ENCODE peak calls at places on chromosomes 4 and X, in four cellular contexts. H, T, I and R are unnamed samples.

GRCh38 chrX:35841872-35842271 is 43.7 kb downstream of the MAGEB16 start:
- DNase-seq in H (no peak), T (no peak), I (no peak), R (no peak)

GRCh38 chr4:122329876-122330595 is 48.8 kb upstream of the ADAD1 start:
- DNase-seq in H (no peak), T (no peak), I (no peak), R (no peak)

GRCh38 chrX:39808471-39808917 is 289.3 kb downstream of the BCOR start:
- DNase-seq in H (no peak), T (peak; percentile 66), I (no peak), R (no peak)

GRCh38 chr4:147811878-147812277 is 80.0 kb downstream of the ARHGAP10 start:
- DNase-seq in H (no peak), T (no peak), I (no peak), R (no peak)

GRCh38 chr4:53682196-53682595 is 90.9 kb upstream of the LNX1 start:
- DNase-seq in H (no peak), T (no peak), I (no peak), R (no peak)

GRCh38 chrX:17375361-17375630 is 296 bp downstream of the NHS start:
- DNase-seq in H (no peak), T (peak; percentile 49), I (no peak), R (no peak)

GRCh38 chrX:1420371-1420770 is 28.5 kb upstream of the SLC25A6 start:
- DNase-seq in H (no peak), T (no peak), I (no peak), R (no peak)

GRCh38 chrX:373641-374471 is 12.9 kb downstream of the PPP2R3B start:
- DNase-seq in H (no peak), T (no peak), I (peak; percentile 44), R (no peak)

GRCh38 chrX:49230500-49231232 is 2.5 kb downstream of the CACNA1F start:
- DNase-seq in H (peak; percentile 16), T (peak; percentile 58), I (peak; percentile 22), R (peak; percentile 30)

GRCh38 chr4:7134737-7135388 is 57.5 kb upstream of the SORCS2 start:
- DNase-seq in H (no peak), T (peak; percentile 75), I (peak; percentile 53), R (peak; percentile 77)

GRCh38 chr4:78862314-78862737 is 76.9 kb downstream of the PAQR3 start:
- DNase-seq in H (no peak), T (no peak), I (no peak), R (no peak)

GRCh38 chr4:94536049-94536448 is 84.3 kb downstream of the PDLIM5 start:
- DNase-seq in H (no peak), T (no peak), I (no peak), R (no peak)
- H3K4me1 ChIP-seq in H (peaks cover 100% of the 10 kb centered on the region), T (peaks cover 4% of the 10 kb centered on the region), I (peaks cover 82% of the 10 kb centered on the region), R (no peaks in the 10 kb centered on the region)

GRCh38 chr4:113761682-113762060 is at the start of gene CAMK2D:
- DNase-seq in H (peak; percentile 9), T (peak; percentile 94), I (peak; percentile 91), R (peak; percentile 89)
- TF ChIP-seq POLR2A in H (no peak), T (peak; percentile 15), I (peak; percentile 60), R (peak; percentile 61)

DNA sequence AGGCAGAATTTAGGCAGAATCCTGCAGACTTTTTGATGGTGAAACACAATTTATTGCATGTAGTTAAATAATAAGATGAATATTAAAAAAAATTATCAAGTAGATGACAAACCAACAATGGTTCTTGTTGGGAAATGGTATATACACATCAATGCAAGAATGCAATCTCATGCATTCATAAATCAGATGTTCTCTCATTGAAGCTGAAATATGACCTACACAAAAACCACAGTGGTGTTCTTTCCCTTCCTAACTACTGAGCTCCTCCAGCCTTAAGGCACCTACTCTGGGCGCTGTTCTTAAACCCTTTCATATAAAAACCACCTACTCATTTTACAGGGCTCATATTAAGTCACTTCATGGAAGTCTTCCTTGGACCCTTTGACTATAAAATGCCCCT is 64.1 kb downstream of the ANTXR2 start:
- DNase-seq in H (no peak), T (no peak), I (no peak), R (no peak)
- H3K4me1 ChIP-seq in H (peaks cover 27% of the 10 kb centered on the region), T (no peaks in the 10 kb centered on the region), I (no peaks in the 10 kb centered on the region), R (peaks cover 3% of the 10 kb centered on the region)

GRCh38 chrX:87728459-87728858 is 210.9 kb downstream of the KLHL4 start:
- DNase-seq in H (no peak), T (no peak), I (no peak), R (no peak)

GRCh38 chrX:87732133-87732532 is 214.5 kb downstream of the KLHL4 start:
- DNase-seq in H (no peak), T (no peak), I (no peak), R (no peak)

GRCh38 chrX:87727615-87728014 is 210.0 kb downstream of the KLHL4 start:
- DNase-seq in H (no peak), T (no peak), I (no peak), R (no peak)

DNA sequence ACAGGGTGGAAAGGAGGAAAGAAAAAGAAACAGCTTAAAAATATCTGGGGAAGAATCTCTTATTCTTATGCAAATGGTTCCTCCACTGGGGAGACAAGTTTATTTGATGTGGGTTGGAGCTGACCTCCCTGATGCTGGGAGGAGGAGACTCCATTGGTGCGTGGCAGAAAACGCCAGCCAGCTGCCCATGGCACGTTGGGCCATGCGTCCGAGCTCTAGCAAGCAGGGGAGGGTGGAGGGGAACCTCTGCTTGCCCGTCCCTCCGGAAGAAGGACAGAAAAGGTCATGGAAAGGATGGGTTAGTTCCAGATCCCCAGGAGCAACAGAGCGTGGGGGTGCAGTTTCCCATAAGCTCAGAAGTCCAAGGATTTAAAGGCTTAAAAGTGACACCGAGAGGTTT is 210.4 kb downstream of the KLHL4 start:
- DNase-seq in H (no peak), T (no peak), I (no peak), R (no peak)
- TF ChIP-seq POLR2A in H (no peak), T (no peak), I (no peak), R (no peak)

GRCh38 chr4:8205749-8206611 is 6.9 kb downstream of the SH3TC1 start:
- DNase-seq in H (no peak), T (no peak), I (no peak), R (no peak)
- H3K4me1 ChIP-seq in H (peaks cover 50% of the 10 kb centered on the region), T (no peaks in the 10 kb centered on the region), I (no peaks in the 10 kb centered on the region), R (no peaks in the 10 kb centered on the region)

GRCh38 chr4:3433138-3433869 is 8.5 kb upstream of the HGFAC start:
- DNase-seq in H (no peak), T (no peak), I (no peak), R (no peak)

GRCh38 chr4:3434891-3435683 is 6.7 kb upstream of the HGFAC start:
- DNase-seq in H (no peak), T (no peak), I (no peak), R (no peak)

GRCh38 chr4:3430524-3430923 is 11.2 kb upstream of the HGFAC start:
- DNase-seq in H (no peak), T (no peak), I (no peak), R (no peak)

GRCh38 chr4:3431446-3431993 is 10.2 kb upstream of the HGFAC start:
- DNase-seq in H (no peak), T (no peak), I (no peak), R (no peak)

DNA sequence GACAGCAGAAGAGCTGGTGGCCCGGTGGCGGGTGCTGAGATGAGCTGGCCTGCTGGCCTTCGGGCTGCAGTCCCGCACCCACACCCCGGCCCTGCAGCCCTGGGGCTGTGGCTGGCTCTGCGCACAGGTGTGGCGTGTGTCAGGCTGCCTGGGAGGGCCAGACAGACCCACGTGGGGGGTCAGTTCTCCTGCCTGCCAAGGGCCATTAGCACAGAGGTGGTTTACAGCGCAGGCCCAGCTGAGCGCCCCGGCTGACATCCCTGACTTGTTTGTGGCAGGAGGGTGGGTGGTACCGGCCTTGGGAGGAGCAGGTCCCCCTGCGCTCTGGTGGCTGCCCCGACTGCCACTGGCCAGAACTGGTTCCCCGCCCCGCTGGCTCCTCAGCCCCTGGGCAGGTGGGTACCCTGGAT is 9.4 kb upstream of the HGFAC start:
- DNase-seq in H (no peak), T (no peak), I (no peak), R (no peak)
- TF ChIP-seq POLR2A in H (no peak), T (no peak), I (no peak), R (no peak)

DNA sequence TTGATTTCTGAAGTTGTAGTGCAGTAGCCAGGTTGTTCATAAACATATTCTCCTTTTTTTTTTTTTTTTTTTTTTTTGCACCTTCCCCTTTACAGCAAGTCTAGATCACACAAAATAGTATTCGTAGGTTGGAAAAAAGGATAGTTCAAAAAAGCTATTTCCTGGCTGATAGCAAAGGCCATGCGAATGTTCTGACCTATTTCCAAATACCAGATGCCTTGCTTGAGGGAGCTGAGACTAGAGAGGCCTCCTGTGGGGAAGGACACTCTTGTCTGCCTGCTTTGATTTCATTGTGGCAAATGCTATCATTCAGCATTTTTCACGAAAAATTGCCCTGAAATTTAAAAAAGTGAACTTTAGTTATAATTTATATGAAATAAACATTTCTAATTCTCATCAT is 111.4 kb downstream of the MAD2L1 start:
- DNase-seq in H (no peak), T (no peak), I (no peak), R (no peak)
- H3K4me1 ChIP-seq in H (no peaks in the 10 kb centered on the region), T (no peaks in the 10 kb centered on the region), I (no peaks in the 10 kb centered on the region), R (no peaks in the 10 kb centered on the region)